ENCODE peak calls at places on chromosome 6, in seven cellular contexts. U is EL, M is GM10248, H is foreskin fibroblast, W is mucosa of descending colon, S is AG04450, X is AG08396. J is an unnamed sample.

GRCh38 chr6:13653296-13653695 is 38.2 kb downstream of the NOL7 start:
- DNase-seq in W (no peak), S (no peak), X (peak), U (peak), H (no peak), M (no peak), J (no peak)

GRCh38 chr6:79230149-79230548 is 4.3 kb downstream of the HMGN3 start:
- DNase-seq in W (no peak), U (peak), M (no peak), X (no peak), H (no peak), S (no peak), J (no peak)

GRCh38 chr6:128519931-128520435 is 416 bp downstream of the PTPRK start:
- DNase-seq in H (no peak), M (peak), U (no peak), X (peak), S (no peak), W (no peak), J (no peak)

GRCh38 chr6:3325210-3325609 is 66.5 kb downstream of the PSMG4 start:
- DNase-seq in X (no peak), U (peak), M (no peak), S (no peak), W (no peak), H (peak), J (no peak)

GRCh38 chr6:115071962-115072361 is 729.1 kb upstream of the HS3ST5 start:
- DNase-seq in H (peak), W (no peak), S (no peak), U (no peak), M (no peak), X (no peak), J (no peak)

GRCh38 chr6:73085362-73085975 is 139.8 kb downstream of the KHDC1L start:
- DNase-seq in M (peak), W (no peak), S (no peak), U (peak), H (no peak), X (no peak), J (no peak)

GRCh38 chr6:45625191-45625664 is 247.5 kb upstream of the SUPT3H start:
- DNase-seq in M (no peak), W (no peak), S (peak), U (peak), X (no peak), H (peak), J (no peak)

GRCh38 chr6:15264902-15265761 is 19.3 kb downstream of the JARID2 start:
- DNase-seq in S (peak), U (peak), X (no peak), H (peak), W (no peak), M (no peak), J (no peak)

GRCh38 chr6:159594106-159594749 is 98.8 kb downstream of the SOD2 start:
- DNase-seq in X (no peak), S (no peak), W (no peak), H (peak), M (no peak), U (peak), J (no peak)

GRCh38 chr6:82589509-82590206 is 226.0 kb downstream of the TPBG start:
- DNase-seq in X (peak), W (no peak), S (peak), U (peak), M (no peak), H (peak), J (peak)

GRCh38 chr6:82017316-82017715 is 230.2 kb downstream of the IBTK start:
- DNase-seq in S (no peak), U (peak), M (no peak), H (peak), X (peak), W (no peak), J (no peak)

GRCh38 chr6:36599791-36600209 is 5.6 kb downstream of the SRSF3 start:
- DNase-seq in W (peak), S (no peak), U (peak), X (peak), M (no peak), H (peak), J (no peak)

J was measured in AG04449.